ENCODE peak calls at places on chromosomes 6 and 20, in five cellular contexts. R is mesenchymal stem cell, G is GM23248, T is IMR-90, A is PC-3. O is an unnamed sample. For H3K4me1, the result is how much of the 10 kb centered on the place peaks cover.

GRCh38 chr6:28433119-28433518 is 10.2 kb downstream of the ZSCAN23 start:
- DNase-seq in T (no peak), R (no peak), G (no peak), A (no peak), O (no peak)

GRCh38 chr6:113359155-113360140 is 497.7 kb upstream of the MARCKS start:
- DNase-seq in A (peak), R (peak), G (peak), T (peak), O (peak)

GRCh38 chr6:79498842-79499241 is 38.4 kb downstream of the LCA5 start:
- DNase-seq in G (peak), A (no peak), T (no peak), R (no peak), O (no peak)

GRCh38 chr6:21870071-21870729 is 276.6 kb downstream of the SOX4 start:
- DNase-seq in G (no peak), R (no peak), A (no peak), T (no peak), O (peak)

GRCh38 chr6:82783587-82784253 is 281.9 kb downstream of the UBE3D start:
- DNase-seq in T (no peak), A (peak), G (no peak), R (no peak), O (no peak)

GRCh38 chr6:150409576-150410066 is 40.8 kb downstream of the IYD start:
- DNase-seq in A (peak), T (no peak), R (no peak), G (no peak), O (no peak)

GRCh38 chr6:115945306-115945705 is 115.4 kb downstream of the FRK start:
- DNase-seq in A (peak), G (no peak), R (peak), T (no peak), O (peak)

GRCh38 chr6:38501931-38502330 is 137.8 kb downstream of the BTBD9 start:
- DNase-seq in G (no peak), R (no peak), A (no peak), T (no peak), O (no peak)

GRCh38 chr6:75437451-75438185 is 56.0 kb downstream of the FILIP1 start:
- DNase-seq in R (peak), A (peak), T (peak), G (peak), O (peak)

GRCh38 chr20:10309326-10309725 is 90.7 kb downstream of the SNAP25 start:
- DNase-seq in G (peak), T (peak), R (peak), A (peak), O (peak)

GRCh38 chr6:17212541-17213371 is 68.4 kb upstream of the RBM24 start:
- DNase-seq in G (peak), T (no peak), R (no peak), A (no peak), O (no peak)
- H3K4me3 ChIP-seq in G (peak), T (no peak), R (no peak), A (no peak), O (no peak)

GRCh38 chr6:35044145-35044745 is 96.9 kb downstream of the TCP11 start:
- DNase-seq in A (peak), T (no peak), G (peak), R (no peak), O (peak)

GRCh38 chr6:35043381-35043780 is 97.8 kb downstream of the TCP11 start:
- DNase-seq in G (no peak), R (no peak), T (no peak), A (no peak), O (no peak)

GRCh38 chr6:35042041-35042440 is 99.1 kb downstream of the TCP11 start:
- DNase-seq in T (no peak), A (no peak), G (no peak), R (no peak), O (no peak)

GRCh38 chr6:35041086-35041855 is 99.9 kb downstream of the TCP11 start:
- DNase-seq in R (no peak), T (no peak), G (no peak), A (no peak), O (no peak)

DNA sequence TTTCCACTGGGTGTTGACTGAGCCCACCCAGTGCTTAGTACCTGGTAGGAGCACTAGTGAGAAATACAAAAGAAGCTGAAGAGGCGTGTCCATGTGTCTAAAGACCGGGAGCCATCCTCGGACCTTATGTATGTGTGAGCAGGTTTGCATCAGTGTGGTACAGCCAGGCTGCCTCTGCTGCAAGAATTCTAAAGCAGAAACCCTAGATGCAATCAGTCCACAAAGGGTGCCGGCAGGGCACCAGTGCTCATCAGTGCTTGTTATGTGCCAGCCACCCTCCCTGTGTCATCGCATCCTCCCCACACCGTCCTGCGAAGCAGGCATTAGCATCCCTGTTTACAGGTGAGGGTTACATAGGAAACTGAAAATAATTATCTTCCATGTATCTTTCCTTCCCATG is 98.7 kb downstream of the TCP11 start:
- DNase-seq in G (no peak), T (no peak), R (no peak), A (no peak), O (no peak)
- H3K4me1 ChIP-seq in G (under half), T (under half), R (under half), A (under half), O (under half)

GRCh38 chr6:107713214-107713962 is 110.7 kb downstream of the SCML4 start:
- DNase-seq in A (no peak), G (peak), R (no peak), T (no peak), O (no peak)

GRCh38 chr6:107711412-107711811 is 112.7 kb downstream of the SCML4 start:
- DNase-seq in T (peak), R (peak), A (no peak), G (no peak), O (no peak)

GRCh38 chr6:107714104-107714503 is 110.0 kb downstream of the SCML4 start:
- DNase-seq in A (no peak), G (no peak), R (no peak), T (no peak), O (no peak)

GRCh38 chr6:107711953-107712522 is 112.1 kb downstream of the SCML4 start:
- DNase-seq in A (no peak), G (no peak), T (no peak), R (no peak), O (no peak)

GRCh38 chr6:107712523-107713213 is 111.4 kb downstream of the SCML4 start:
- DNase-seq in T (peak), R (peak), G (peak), A (no peak), O (peak)
- H3K9ac ChIP-seq in T (no peak), R (peak), G (peak), A (no peak), O (peak)

DNA sequence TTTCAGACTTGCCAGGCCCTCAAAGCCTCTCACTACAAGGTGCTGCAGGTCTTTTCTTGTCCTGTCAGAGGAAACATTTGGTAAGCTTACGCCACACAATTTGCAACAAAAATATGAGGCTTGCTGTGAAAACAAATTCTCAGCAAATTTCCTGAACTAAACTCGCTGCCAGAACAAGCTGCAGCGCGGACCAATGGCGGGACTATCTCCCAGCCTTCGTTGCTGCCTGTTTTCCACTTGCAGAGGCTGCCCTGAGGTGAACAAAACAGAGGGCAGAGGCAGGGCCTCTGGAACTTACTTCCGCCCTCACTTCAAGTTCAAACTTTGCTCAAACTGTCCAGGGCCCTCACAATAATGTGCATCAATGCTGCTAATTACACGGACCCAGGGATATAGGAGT is 12.4 kb downstream of the UQCC2 start:
- DNase-seq in G (no peak), A (no peak), R (no peak), T (no peak), O (no peak)
- H3K4me3 ChIP-seq in G (no peak), A (no peak), R (no peak), T (no peak), O (no peak)

GRCh38 chr20:61795669-61796630 is 269.7 kb downstream of the TAF4 start:
- DNase-seq in G (no peak), A (no peak), T (no peak), R (no peak), O (no peak)
- H3K4me1 ChIP-seq in G (under half), A (under half), T (under half), R (under half), O (under half)